ENCODE peak calls at places on chromosomes 11 and 22, in seven cellular contexts. K, C, A, E, O, X and D are unnamed samples.

GRCh38 chr11:68904458-68904847 is 762 bp downstream of the IGHMBP2 start:
- DNase-seq in X (no peak), C (peak), E (peak), A (no peak), K (no peak), O (peak), D (peak)

GRCh38 chr22:19085233-19086043 is 36.8 kb downstream of the DGCR2 start:
- DNase-seq in X (no peak), O (no peak), E (no peak), C (no peak), K (peak), A (no peak), D (peak)

GRCh38 chr11:119671048-119671447 is 58.0 kb downstream of the NECTIN1 start:
- DNase-seq in E (no peak), C (peak), O (no peak), K (no peak), X (no peak), A (no peak), D (no peak)

GRCh38 chr11:8917157-8917820 is 6.3 kb downstream of the AKIP1 start:
- DNase-seq in E (no peak), O (no peak), C (no peak), A (no peak), K (peak), X (peak), D (no peak)

GRCh38 chr11:28447226-28447625 is 339.0 kb downstream of the METTL15 start:
- DNase-seq in O (no peak), E (no peak), X (no peak), A (no peak), C (no peak), K (no peak), D (no peak)

GRCh38 chr22:20131856-20132685 is 467 bp downstream of the ZDHHC8 start:
- DNase-seq in C (peak), K (no peak), A (no peak), X (no peak), E (peak), O (no peak), D (peak)

GRCh38 chr11:119474682-119475596 is 52.0 kb upstream of the THY1 start:
- DNase-seq in X (peak), E (peak), A (peak), O (peak), C (peak), K (peak), D (peak)

GRCh38 chr11:94131363-94132115 is 2.9 kb downstream of the PANX1 start:
- DNase-seq in E (no peak), K (no peak), O (no peak), X (no peak), A (no peak), C (no peak), D (no peak)

GRCh38 chr22:50628543-50629134 is 687 bp upstream of the ARSA start:
- DNase-seq in O (no peak), C (no peak), K (no peak), E (no peak), X (no peak), A (no peak), D (no peak)

GRCh38 chr11:105144887-105145286 is 5.3 kb upstream of the CARD18 start:
- DNase-seq in X (no peak), A (no peak), C (no peak), E (no peak), K (peak), O (no peak), D (no peak)

GRCh38 chr11:130480721-130481140 is 32.3 kb downstream of the ADAMTS15 start:
- DNase-seq in X (no peak), C (no peak), K (peak), E (peak), O (no peak), A (no peak), D (no peak)

GRCh38 chr11:65427691-65428577 is 5.3 kb downstream of the NEAT1 start:
- DNase-seq in C (no peak), X (no peak), E (no peak), A (no peak), K (peak), O (peak), D (no peak)

GRCh38 chr22:29315286-29316195 is at the start of gene RASL10A:
- DNase-seq in O (no peak), A (no peak), E (no peak), C (no peak), K (no peak), X (no peak), D (no peak)